ENCODE peak calls at places on chromosomes 16 and 17, in four cellular contexts. One of them, this sample, is unnamed.
A peak's percentile ranks its signal among the peaks of the same experiment; 100 is the strongest.

GRCh38 chr17:49555495-49556018 is 20.1 kb upstream of the NXPH3 start:
- DNase-seq in left ventricle myocardium inferior: no peak
- DNase-seq in IMR-90: no peak
- DNase-seq in AG10803: no peak
- DNase-seq in this sample: no peak

GRCh38 chr17:18129041-18129502 is 20.5 kb downstream of the MYO15A start:
- DNase-seq in IMR-90: peak; percentile 68
- DNase-seq in AG10803: peak; percentile 25
- DNase-seq in left ventricle myocardium inferior: no peak
- DNase-seq in this sample: peak; percentile 49

GRCh38 chr17:82583720-82584234 is 64.2 kb downstream of the FOXK2 start:
- DNase-seq in AG10803: no peak
- DNase-seq in left ventricle myocardium inferior: no peak
- DNase-seq in IMR-90: no peak
- DNase-seq in this sample: peak; percentile 74

GRCh38 chr17:48351916-48352332 is 78.1 kb downstream of the SKAP1 start:
- DNase-seq in IMR-90: peak; percentile 67
- DNase-seq in AG10803: peak; percentile 59
- DNase-seq in left ventricle myocardium inferior: no peak
- DNase-seq in this sample: peak; percentile 66

GRCh38 chr17:81702934-81703746 is at the start of gene MRPL12:
- DNase-seq in IMR-90: peak; percentile 89
- DNase-seq in AG10803: peak; percentile 89
- DNase-seq in left ventricle myocardium inferior: peak; percentile 94
- DNase-seq in this sample: peak; percentile 89

GRCh38 chr16:70715860-70716357 is 30.1 kb upstream of the MTSS2 start:
- DNase-seq in AG10803: no peak
- DNase-seq in IMR-90: peak; percentile 62
- DNase-seq in left ventricle myocardium inferior: no peak
- DNase-seq in this sample: no peak

GRCh38 chr17:78356163-78356713 is 3.6 kb downstream of the SOCS3 start:
- DNase-seq in AG10803: peak; percentile 81
- DNase-seq in left ventricle myocardium inferior: no peak
- DNase-seq in IMR-90: peak; percentile 98
- DNase-seq in this sample: peak; percentile 92

GRCh38 chr17:65134035-65134434 is 3.1 kb upstream of the RGS9 start:
- DNase-seq in AG10803: no peak
- DNase-seq in left ventricle myocardium inferior: no peak
- DNase-seq in IMR-90: no peak
- DNase-seq in this sample: no peak

GRCh38 chr16:14125030-14125681 is 54.0 kb downstream of the MRTFB start:
- DNase-seq in IMR-90: no peak
- DNase-seq in left ventricle myocardium inferior: no peak
- DNase-seq in AG10803: no peak
- DNase-seq in this sample: no peak

GRCh38 chr16:1290032-1290431 is 19.4 kb upstream of the UBE2I start:
- DNase-seq in AG10803: no peak
- DNase-seq in IMR-90: no peak
- DNase-seq in left ventricle myocardium inferior: no peak
- DNase-seq in this sample: no peak

GRCh38 chr17:73271078-73271477 is 9.4 kb upstream of the CPSF4L start:
- DNase-seq in left ventricle myocardium inferior: no peak
- DNase-seq in AG10803: no peak
- DNase-seq in IMR-90: no peak
- DNase-seq in this sample: no peak

DNA sequence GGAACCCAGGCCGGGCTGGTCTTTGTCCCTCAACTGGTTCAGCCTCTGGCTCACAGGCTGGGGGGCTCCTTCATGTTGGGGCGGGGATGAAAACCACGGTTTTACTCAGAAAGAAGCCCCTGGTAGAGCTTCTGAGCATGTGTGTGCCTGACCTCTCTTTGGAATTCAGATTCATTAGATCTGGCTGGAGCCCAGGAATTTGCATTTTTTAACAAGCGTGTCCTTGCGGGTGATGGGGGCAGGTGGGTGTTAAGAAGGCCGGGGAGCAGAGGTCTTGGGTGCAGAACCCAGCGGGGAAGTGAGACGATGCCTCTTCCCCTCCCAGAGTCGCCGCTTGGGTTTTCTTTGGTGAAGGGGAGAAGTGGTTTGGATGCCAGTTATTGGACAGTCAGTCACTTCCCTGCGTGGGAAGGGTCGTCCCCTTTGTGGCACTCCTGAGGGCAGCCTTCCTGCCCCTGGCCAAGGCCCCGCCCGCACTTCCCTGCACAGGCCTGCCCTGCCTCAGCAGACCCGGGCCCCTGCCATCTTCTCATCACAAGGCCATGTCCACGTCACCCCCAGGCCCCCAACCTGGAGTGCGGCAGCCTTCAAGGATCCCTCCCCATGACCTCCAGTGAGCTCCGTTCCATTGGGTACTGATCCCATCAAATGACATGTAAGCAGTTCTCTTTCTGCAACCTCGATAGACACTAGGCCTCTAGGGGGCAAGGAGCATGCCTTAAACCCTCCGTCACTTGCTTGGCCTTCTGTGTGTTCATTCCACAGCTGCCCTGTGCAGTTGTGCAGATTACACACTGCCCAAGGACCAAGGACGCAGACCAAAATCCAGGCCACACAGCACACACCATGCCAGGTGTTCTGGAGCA is 177.7 kb upstream of the CIBAR2 start:
- DNase-seq in left ventricle myocardium inferior: no peak
- DNase-seq in AG10803: no peak
- DNase-seq in IMR-90: no peak
- DNase-seq in this sample: no peak
- TF ChIP-seq CTCF in left ventricle myocardium inferior: no peak
- TF ChIP-seq CTCF in AG10803: no peak
- TF ChIP-seq CTCF in IMR-90: no peak
- TF ChIP-seq CTCF in this sample: no peak

DNA sequence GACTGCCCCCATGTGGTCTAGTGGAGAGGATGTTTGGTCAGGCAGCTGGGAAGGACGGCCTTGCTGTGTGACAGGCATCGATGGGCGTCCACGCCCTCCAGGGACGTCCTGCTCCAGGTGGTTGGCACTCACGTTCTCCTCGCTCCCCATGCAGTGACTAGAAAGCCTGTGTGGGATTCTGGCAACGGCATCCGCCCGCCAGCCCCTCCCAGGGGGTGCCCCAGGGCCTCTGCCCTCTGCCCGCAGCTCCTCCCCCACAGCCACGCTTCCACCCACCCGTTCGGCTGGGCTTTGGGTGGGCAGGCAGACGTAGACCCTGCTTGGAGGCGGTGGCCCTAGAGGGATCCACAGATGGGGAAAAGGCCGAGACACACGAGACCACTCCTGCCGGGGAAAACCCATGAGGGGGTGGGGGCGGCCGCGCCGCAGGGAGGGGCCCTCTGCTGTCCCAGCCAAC is 4.7 kb upstream of the IL17C start:
- DNase-seq in AG10803: no peak
- DNase-seq in IMR-90: peak; percentile 13
- DNase-seq in left ventricle myocardium inferior: no peak
- DNase-seq in this sample: peak; percentile 36
- TF ChIP-seq CTCF in AG10803: peak; percentile 31
- TF ChIP-seq CTCF in IMR-90: peak; percentile 30
- TF ChIP-seq CTCF in left ventricle myocardium inferior: peak; percentile 38
- TF ChIP-seq CTCF in this sample: peak; percentile 27

GRCh38 chr17:59175076-59175475 is 19.5 kb downstream of the PRR11 start:
- DNase-seq in AG10803: no peak
- DNase-seq in IMR-90: no peak
- DNase-seq in left ventricle myocardium inferior: no peak
- DNase-seq in this sample: no peak
- TF ChIP-seq CTCF in AG10803: no peak
- TF ChIP-seq CTCF in IMR-90: no peak
- TF ChIP-seq CTCF in left ventricle myocardium inferior: no peak
- TF ChIP-seq CTCF in this sample: no peak

DNA sequence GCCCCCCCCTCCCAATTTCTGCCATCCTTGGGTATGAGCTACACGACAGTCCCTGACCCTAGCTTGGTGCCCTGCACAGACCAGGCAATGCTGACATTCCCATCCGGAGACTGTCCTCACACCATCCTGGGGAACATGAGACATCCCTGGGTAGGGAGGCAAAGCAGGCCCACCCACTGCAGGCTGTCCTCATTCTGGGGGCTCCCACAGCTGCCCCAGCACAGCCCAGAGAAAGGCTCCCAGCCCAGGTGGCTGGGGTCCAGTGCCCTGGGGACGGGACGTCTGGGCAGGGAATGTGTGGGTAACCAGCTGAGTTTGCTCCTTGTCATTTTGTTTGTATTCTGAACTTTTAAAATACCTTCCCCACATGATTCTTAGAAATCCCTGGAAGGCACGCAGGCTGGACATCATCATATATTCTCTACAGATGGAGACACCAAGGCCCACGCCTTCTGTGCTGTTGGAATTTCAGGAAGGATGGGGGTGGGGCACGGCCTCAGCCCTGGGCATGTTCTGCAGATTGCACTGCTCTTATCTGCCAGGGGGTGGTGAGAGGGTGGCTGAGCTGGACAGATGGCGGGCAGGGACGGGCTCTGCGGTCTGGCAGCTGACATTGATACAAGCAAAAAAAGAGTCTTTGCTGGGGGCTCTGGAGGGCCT is 28.5 kb downstream of the LRRC75A start:
- DNase-seq in AG10803: peak; percentile 81
- DNase-seq in left ventricle myocardium inferior: peak; percentile 63
- DNase-seq in IMR-90: peak; percentile 59
- DNase-seq in this sample: no peak
- TF ChIP-seq CTCF in AG10803: peak; percentile 50
- TF ChIP-seq CTCF in left ventricle myocardium inferior: peak; percentile 47
- TF ChIP-seq CTCF in IMR-90: peak; percentile 42
- TF ChIP-seq CTCF in this sample: no peak

GRCh38 chr16:15482068-15482747 is 47.8 kb downstream of the BMERB1 start:
- DNase-seq in IMR-90: peak; percentile 99
- DNase-seq in AG10803: peak; percentile 92
- DNase-seq in left ventricle myocardium inferior: peak; percentile 19
- DNase-seq in this sample: peak; percentile 99
- TF ChIP-seq CTCF in IMR-90: peak; percentile 37
- TF ChIP-seq CTCF in AG10803: peak; percentile 40
- TF ChIP-seq CTCF in left ventricle myocardium inferior: peak; percentile 9
- TF ChIP-seq CTCF in this sample: peak; percentile 32